ENCODE peak calls at places on chromosomes 12 and 14, in eight cellular contexts. One of them, this sample, is unnamed.
A peak's percentile ranks its signal among the peaks of the same experiment; 100 is the strongest.

GRCh38 chr14:68715032-68715924 is 77.6 kb downstream of the ZFP36L1 start:
- DNase-seq in AG20443: no peak
- DNase-seq in spleen: no peak
- DNase-seq in GM13977: no peak
- DNase-seq in germinal center: no peak
- DNase-seq in ascending aorta: peak; percentile 41
- DNase-seq in endodermal cell: no peak
- DNase-seq in activated naive CD4-positive, alpha-beta T cell treated with anti-CD3 and anti-CD28 coated beads, Interleukin-2, amount 10 ng/mL, durations not matched to agents 7 days and 5 days: peak; percentile 27
- DNase-seq in this sample: peak; percentile 41

GRCh38 chr14:58428011-58428807 is 690 bp downstream of the KIAA0586 start:
- DNase-seq in ascending aorta: no peak
- DNase-seq in spleen: no peak
- DNase-seq in endodermal cell: peak; percentile 50
- DNase-seq in GM13977: no peak
- DNase-seq in germinal center: peak; percentile 4
- DNase-seq in activated naive CD4-positive, alpha-beta T cell treated with anti-CD3 and anti-CD28 coated beads, Interleukin-2, amount 10 ng/mL, durations not matched to agents 7 days and 5 days: peak; percentile 37
- DNase-seq in AG20443: peak; percentile 43
- DNase-seq in this sample: peak; percentile 58

GRCh38 chr12:71702590-71702989 is 16.7 kb downstream of the TMEM19 start:
- DNase-seq in GM13977: no peak
- DNase-seq in ascending aorta: no peak
- DNase-seq in endodermal cell: no peak
- DNase-seq in germinal center: no peak
- DNase-seq in spleen: no peak
- DNase-seq in activated naive CD4-positive, alpha-beta T cell treated with anti-CD3 and anti-CD28 coated beads, Interleukin-2, amount 10 ng/mL, durations not matched to agents 7 days and 5 days: no peak
- DNase-seq in AG20443: no peak
- DNase-seq in this sample: no peak

GRCh38 chr12:45648070-45648469 is 81.4 kb upstream of the ARID2 start:
- DNase-seq in AG20443: no peak
- DNase-seq in spleen: no peak
- DNase-seq in ascending aorta: no peak
- DNase-seq in germinal center: no peak
- DNase-seq in activated naive CD4-positive, alpha-beta T cell treated with anti-CD3 and anti-CD28 coated beads, Interleukin-2, amount 10 ng/mL, durations not matched to agents 7 days and 5 days: no peak
- DNase-seq in endodermal cell: no peak
- DNase-seq in GM13977: no peak
- DNase-seq in this sample: no peak

GRCh38 chr12:164207-164606 is 49.8 kb downstream of the SLC6A12 start:
- DNase-seq in germinal center: no peak
- DNase-seq in endodermal cell: no peak
- DNase-seq in ascending aorta: no peak
- DNase-seq in spleen: no peak
- DNase-seq in GM13977: no peak
- DNase-seq in activated naive CD4-positive, alpha-beta T cell treated with anti-CD3 and anti-CD28 coated beads, Interleukin-2, amount 10 ng/mL, durations not matched to agents 7 days and 5 days: no peak
- DNase-seq in AG20443: no peak
- DNase-seq in this sample: no peak

GRCh38 chr12:53600490-53601295 is 25.5 kb downstream of the ATF7 start:
- DNase-seq in endodermal cell: no peak
- DNase-seq in ascending aorta: no peak
- DNase-seq in germinal center: no peak
- DNase-seq in AG20443: no peak
- DNase-seq in spleen: no peak
- DNase-seq in activated naive CD4-positive, alpha-beta T cell treated with anti-CD3 and anti-CD28 coated beads, Interleukin-2, amount 10 ng/mL, durations not matched to agents 7 days and 5 days: no peak
- DNase-seq in GM13977: no peak
- DNase-seq in this sample: no peak

GRCh38 chr14:53108292-53108937 is 44.7 kb downstream of the DDHD1 start:
- DNase-seq in ascending aorta: no peak
- DNase-seq in AG20443: no peak
- DNase-seq in GM13977: no peak
- DNase-seq in spleen: no peak
- DNase-seq in germinal center: no peak
- DNase-seq in endodermal cell: no peak
- DNase-seq in activated naive CD4-positive, alpha-beta T cell treated with anti-CD3 and anti-CD28 coated beads, Interleukin-2, amount 10 ng/mL, durations not matched to agents 7 days and 5 days: no peak
- DNase-seq in this sample: no peak

GRCh38 chr12:96448287-96448686 is 41.1 kb upstream of the CFAP54 start:
- DNase-seq in endodermal cell: no peak
- DNase-seq in AG20443: peak; percentile 12
- DNase-seq in ascending aorta: no peak
- DNase-seq in germinal center: no peak
- DNase-seq in activated naive CD4-positive, alpha-beta T cell treated with anti-CD3 and anti-CD28 coated beads, Interleukin-2, amount 10 ng/mL, durations not matched to agents 7 days and 5 days: no peak
- DNase-seq in GM13977: no peak
- DNase-seq in spleen: no peak
- DNase-seq in this sample: peak; percentile 83

GRCh38 chr14:76096257-76096656 is 55.5 kb upstream of the GPATCH2L start:
- DNase-seq in germinal center: no peak
- DNase-seq in ascending aorta: no peak
- DNase-seq in spleen: no peak
- DNase-seq in AG20443: no peak
- DNase-seq in GM13977: no peak
- DNase-seq in endodermal cell: no peak
- DNase-seq in activated naive CD4-positive, alpha-beta T cell treated with anti-CD3 and anti-CD28 coated beads, Interleukin-2, amount 10 ng/mL, durations not matched to agents 7 days and 5 days: no peak
- DNase-seq in this sample: no peak

GRCh38 chr12:67720383-67720856 is 71.9 kb downstream of the DYRK2 start:
- DNase-seq in activated naive CD4-positive, alpha-beta T cell treated with anti-CD3 and anti-CD28 coated beads, Interleukin-2, amount 10 ng/mL, durations not matched to agents 7 days and 5 days: no peak
- DNase-seq in ascending aorta: no peak
- DNase-seq in GM13977: no peak
- DNase-seq in germinal center: no peak
- DNase-seq in AG20443: peak; percentile 45
- DNase-seq in endodermal cell: peak; percentile 40
- DNase-seq in spleen: no peak
- DNase-seq in this sample: peak; percentile 75

GRCh38 chr12:124520258-124520657 is 47.2 kb downstream of the NCOR2 start:
- DNase-seq in ascending aorta: peak; percentile 91
- DNase-seq in endodermal cell: no peak
- DNase-seq in GM13977: no peak
- DNase-seq in activated naive CD4-positive, alpha-beta T cell treated with anti-CD3 and anti-CD28 coated beads, Interleukin-2, amount 10 ng/mL, durations not matched to agents 7 days and 5 days: no peak
- DNase-seq in germinal center: no peak
- DNase-seq in AG20443: no peak
- DNase-seq in spleen: no peak
- DNase-seq in this sample: no peak

GRCh38 chr14:25406818-25407217 is 356.9 kb upstream of the STXBP6 start:
- DNase-seq in germinal center: peak; percentile 2
- DNase-seq in AG20443: peak; percentile 11
- DNase-seq in activated naive CD4-positive, alpha-beta T cell treated with anti-CD3 and anti-CD28 coated beads, Interleukin-2, amount 10 ng/mL, durations not matched to agents 7 days and 5 days: no peak
- DNase-seq in endodermal cell: peak; percentile 81
- DNase-seq in spleen: no peak
- DNase-seq in ascending aorta: no peak
- DNase-seq in GM13977: no peak
- DNase-seq in this sample: peak; percentile 11

GRCh38 chr14:58166005-58166983 is 14.3 kb upstream of the ARMH4 start:
- DNase-seq in ascending aorta: peak; percentile 90
- DNase-seq in spleen: peak; percentile 92
- DNase-seq in endodermal cell: peak; percentile 96
- DNase-seq in germinal center: peak; percentile 57
- DNase-seq in activated naive CD4-positive, alpha-beta T cell treated with anti-CD3 and anti-CD28 coated beads, Interleukin-2, amount 10 ng/mL, durations not matched to agents 7 days and 5 days: peak; percentile 83
- DNase-seq in AG20443: peak; percentile 75
- DNase-seq in GM13977: peak; percentile 49
- DNase-seq in this sample: peak; percentile 82

GRCh38 chr12:67333649-67334048 is 64.5 kb downstream of the CAND1 start:
- DNase-seq in ascending aorta: no peak
- DNase-seq in spleen: no peak
- DNase-seq in AG20443: no peak
- DNase-seq in GM13977: no peak
- DNase-seq in germinal center: no peak
- DNase-seq in endodermal cell: no peak
- DNase-seq in activated naive CD4-positive, alpha-beta T cell treated with anti-CD3 and anti-CD28 coated beads, Interleukin-2, amount 10 ng/mL, durations not matched to agents 7 days and 5 days: no peak
- DNase-seq in this sample: no peak

GRCh38 chr12:103301642-103302620 is 193.8 kb downstream of the C12orf42 start:
- DNase-seq in activated naive CD4-positive, alpha-beta T cell treated with anti-CD3 and anti-CD28 coated beads, Interleukin-2, amount 10 ng/mL, durations not matched to agents 7 days and 5 days: no peak
- DNase-seq in endodermal cell: peak; percentile 92
- DNase-seq in germinal center: no peak
- DNase-seq in spleen: no peak
- DNase-seq in ascending aorta: no peak
- DNase-seq in AG20443: no peak
- DNase-seq in GM13977: no peak
- DNase-seq in this sample: no peak

GRCh38 chr14:28467611-28468010 is 299.0 kb upstream of the FOXG1 start:
- DNase-seq in GM13977: no peak
- DNase-seq in activated naive CD4-positive, alpha-beta T cell treated with anti-CD3 and anti-CD28 coated beads, Interleukin-2, amount 10 ng/mL, durations not matched to agents 7 days and 5 days: no peak
- DNase-seq in endodermal cell: no peak
- DNase-seq in AG20443: no peak
- DNase-seq in germinal center: no peak
- DNase-seq in spleen: no peak
- DNase-seq in ascending aorta: peak; percentile 57
- DNase-seq in this sample: no peak

GRCh38 chr14:102155150-102155549 is 15.5 kb downstream of the WDR20 start:
- DNase-seq in ascending aorta: no peak
- DNase-seq in GM13977: no peak
- DNase-seq in spleen: no peak
- DNase-seq in AG20443: no peak
- DNase-seq in germinal center: no peak
- DNase-seq in activated naive CD4-positive, alpha-beta T cell treated with anti-CD3 and anti-CD28 coated beads, Interleukin-2, amount 10 ng/mL, durations not matched to agents 7 days and 5 days: no peak
- DNase-seq in endodermal cell: no peak
- DNase-seq in this sample: peak; percentile 42

GRCh38 chr12:78155546-78155945 is 324.9 kb downstream of the NAV3 start:
- DNase-seq in activated naive CD4-positive, alpha-beta T cell treated with anti-CD3 and anti-CD28 coated beads, Interleukin-2, amount 10 ng/mL, durations not matched to agents 7 days and 5 days: no peak
- DNase-seq in AG20443: no peak
- DNase-seq in GM13977: no peak
- DNase-seq in ascending aorta: no peak
- DNase-seq in spleen: no peak
- DNase-seq in germinal center: no peak
- DNase-seq in endodermal cell: no peak
- DNase-seq in this sample: no peak

GRCh38 chr14:37384870-37385596 is 187.3 kb downstream of the MIPOL1 start:
- DNase-seq in activated naive CD4-positive, alpha-beta T cell treated with anti-CD3 and anti-CD28 coated beads, Interleukin-2, amount 10 ng/mL, durations not matched to agents 7 days and 5 days: no peak
- DNase-seq in germinal center: no peak
- DNase-seq in AG20443: no peak
- DNase-seq in GM13977: no peak
- DNase-seq in spleen: no peak
- DNase-seq in ascending aorta: no peak
- DNase-seq in endodermal cell: no peak
- DNase-seq in this sample: no peak

GRCh38 chr12:45674583-45674982 is 54.9 kb upstream of the ARID2 start:
- DNase-seq in endodermal cell: no peak
- DNase-seq in AG20443: peak; percentile 54
- DNase-seq in activated naive CD4-positive, alpha-beta T cell treated with anti-CD3 and anti-CD28 coated beads, Interleukin-2, amount 10 ng/mL, durations not matched to agents 7 days and 5 days: no peak
- DNase-seq in GM13977: no peak
- DNase-seq in spleen: no peak
- DNase-seq in germinal center: no peak
- DNase-seq in ascending aorta: peak; percentile 87
- DNase-seq in this sample: peak; percentile 94

GRCh38 chr12:62834971-62835547 is 99.9 kb downstream of the PPM1H start:
- DNase-seq in GM13977: no peak
- DNase-seq in germinal center: no peak
- DNase-seq in activated naive CD4-positive, alpha-beta T cell treated with anti-CD3 and anti-CD28 coated beads, Interleukin-2, amount 10 ng/mL, durations not matched to agents 7 days and 5 days: no peak
- DNase-seq in spleen: no peak
- DNase-seq in endodermal cell: no peak
- DNase-seq in AG20443: no peak
- DNase-seq in ascending aorta: no peak
- DNase-seq in this sample: peak; percentile 55

GRCh38 chr14:65103150-65103760 is 938 bp upstream of the MAX start:
- DNase-seq in spleen: peak; percentile 84
- DNase-seq in germinal center: no peak
- DNase-seq in endodermal cell: no peak
- DNase-seq in ascending aorta: no peak
- DNase-seq in AG20443: no peak
- DNase-seq in activated naive CD4-positive, alpha-beta T cell treated with anti-CD3 and anti-CD28 coated beads, Interleukin-2, amount 10 ng/mL, durations not matched to agents 7 days and 5 days: peak; percentile 31
- DNase-seq in GM13977: no peak
- DNase-seq in this sample: peak; percentile 54

GRCh38 chr14:77026930-77027537 is 1.5 kb downstream of the IRF2BPL start:
- DNase-seq in GM13977: peak; percentile 78
- DNase-seq in activated naive CD4-positive, alpha-beta T cell treated with anti-CD3 and anti-CD28 coated beads, Interleukin-2, amount 10 ng/mL, durations not matched to agents 7 days and 5 days: peak; percentile 63
- DNase-seq in endodermal cell: peak; percentile 74
- DNase-seq in spleen: peak; percentile 93
- DNase-seq in germinal center: peak; percentile 64
- DNase-seq in AG20443: peak; percentile 58
- DNase-seq in ascending aorta: no peak
- DNase-seq in this sample: peak; percentile 62

GRCh38 chr12:6211421-6211869 is 11.2 kb downstream of the CD9 start:
- DNase-seq in endodermal cell: no peak
- DNase-seq in ascending aorta: no peak
- DNase-seq in GM13977: no peak
- DNase-seq in activated naive CD4-positive, alpha-beta T cell treated with anti-CD3 and anti-CD28 coated beads, Interleukin-2, amount 10 ng/mL, durations not matched to agents 7 days and 5 days: no peak
- DNase-seq in AG20443: peak; percentile 91
- DNase-seq in germinal center: no peak
- DNase-seq in spleen: no peak
- DNase-seq in this sample: peak; percentile 32

GRCh38 chr12:7293670-7294069 is 10.2 kb upstream of the ACSM4 start:
- DNase-seq in GM13977: no peak
- DNase-seq in ascending aorta: no peak
- DNase-seq in AG20443: no peak
- DNase-seq in endodermal cell: no peak
- DNase-seq in spleen: no peak
- DNase-seq in activated naive CD4-positive, alpha-beta T cell treated with anti-CD3 and anti-CD28 coated beads, Interleukin-2, amount 10 ng/mL, durations not matched to agents 7 days and 5 days: no peak
- DNase-seq in germinal center: no peak
- DNase-seq in this sample: no peak

GRCh38 chr12:130872179-130873096 is 572 bp downstream of the RAN start:
- DNase-seq in activated naive CD4-positive, alpha-beta T cell treated with anti-CD3 and anti-CD28 coated beads, Interleukin-2, amount 10 ng/mL, durations not matched to agents 7 days and 5 days: peak; percentile 63
- DNase-seq in spleen: peak; percentile 92
- DNase-seq in GM13977: peak; percentile 73
- DNase-seq in endodermal cell: peak; percentile 68
- DNase-seq in AG20443: peak; percentile 77
- DNase-seq in ascending aorta: peak; percentile 66
- DNase-seq in germinal center: peak; percentile 71
- DNase-seq in this sample: peak; percentile 4